ENCODE peak calls at places on chromosome 13, in four cellular contexts. Y is left ventricle myocardium inferior, A is foreskin fibroblast, W is right atrium auricular region. Q is an unnamed sample.

GRCh38 chr13:99257291-99257690 is 888 bp downstream of the GPR18 start:
- DNase-seq in W (no peak), Y (no peak), A (no peak), Q (no peak)

GRCh38 chr13:65892859-65893258 is 1337.3 kb downstream of the PCDH9 start:
- DNase-seq in A (peak; percentile 40), Y (no peak), W (no peak), Q (no peak)

GRCh38 chr13:111216166-111216960 is 101.3 kb downstream of the ARHGEF7 start:
- DNase-seq in A (peak; percentile 62), Y (no peak), W (no peak), Q (no peak)

GRCh38 chr13:21069561-21070004 is 8.2 kb upstream of the LATS2 start:
- DNase-seq in A (peak; percentile 95), W (no peak), Y (peak; percentile 37), Q (no peak)

GRCh38 chr13:18739310-18739709 is 442.3 kb downstream of the TUBA3C start:
- DNase-seq in A (no peak), Y (no peak), W (no peak), Q (no peak)

GRCh38 chr13:92317066-92317465 is 909.5 kb upstream of the GPC6 start:
- DNase-seq in A (no peak), Y (no peak), W (no peak), Q (no peak)

GRCh38 chr13:83940742-83941141 is 58.5 kb upstream of the SLITRK1 start:
- DNase-seq in A (peak; percentile 8), W (no peak), Y (no peak), Q (no peak)

GRCh38 chr13:42981317-42981716 is 10.7 kb downstream of the EPSTI1 start:
- DNase-seq in W (no peak), A (peak; percentile 62), Y (no peak), Q (no peak)

GRCh38 chr13:102693250-102693649 is 1.6 kb downstream of the METTL21C start:
- DNase-seq in W (no peak), Y (no peak), A (no peak), Q (no peak)

GRCh38 chr13:52459668-52460067 is 4.4 kb downstream of the CKAP2 start:
- DNase-seq in A (peak; percentile 81), W (no peak), Y (no peak), Q (no peak)

GRCh38 chr13:35499131-35500051 is 22.9 kb upstream of the MAB21L1 start:
- DNase-seq in W (no peak), A (no peak), Y (no peak), Q (no peak)

GRCh38 chr13:24662195-24663088 is 17.8 kb upstream of the ATP12A start:
- DNase-seq in W (no peak), Y (no peak), A (no peak), Q (no peak)

GRCh38 chr13:32883501-32883900 is 132.7 kb upstream of the KL start:
- DNase-seq in Y (no peak), W (no peak), A (peak; percentile 50), Q (no peak)

GRCh38 chr13:50030315-50030714 is 15.1 kb downstream of the KCNRG start:
- DNase-seq in W (no peak), Y (no peak), A (no peak), Q (no peak)

GRCh38 chr13:102487330-102487729 is 85.5 kb upstream of the FGF14 start:
- DNase-seq in A (no peak), Y (no peak), W (no peak), Q (no peak)

GRCh38 chr13:73440296-73440895 is 381.6 kb downstream of the KLF5 start:
- DNase-seq in Y (no peak), W (no peak), A (peak; percentile 11), Q (no peak)

GRCh38 chr13:26051231-26052135 is at the start of gene SHISA2:
- DNase-seq in W (no peak), A (peak; percentile 50), Y (peak; percentile 27), Q (no peak)

GRCh38 chr13:46593403-46593802 is 40.4 kb downstream of the LRCH1 start:
- DNase-seq in A (no peak), Y (no peak), W (no peak), Q (no peak)

GRCh38 chr13:41465215-41465907 is 8.0 kb downstream of the RGCC start:
- DNase-seq in Y (peak; percentile 50), A (peak; percentile 91), W (no peak), Q (peak; percentile 97)

GRCh38 chr13:34001357-34001756 is 183.4 kb downstream of the RFC3 start:
- DNase-seq in W (no peak), A (no peak), Y (no peak), Q (no peak)

GRCh38 chr13:48318714-48319457 is 15.3 kb downstream of the RB1 start:
- DNase-seq in Y (no peak), W (no peak), A (peak; percentile 14), Q (no peak)

GRCh38 chr13:25170554-25171107 is 1.5 kb downstream of the AMER2 start:
- DNase-seq in A (peak; percentile 17), Y (no peak), W (no peak), Q (no peak)

GRCh38 chr13:33639158-33639557 is 178.8 kb upstream of the RFC3 start:
- DNase-seq in W (peak; percentile 68), Y (no peak), A (peak; percentile 95), Q (no peak)

GRCh38 chr13:20441879-20442278 is 83.8 kb downstream of the CRYL1 start:
- DNase-seq in Y (no peak), W (no peak), A (peak; percentile 59), Q (no peak)

GRCh38 chr13:66826398-66826797 is 403.7 kb downstream of the PCDH9 start:
- DNase-seq in A (peak; percentile 19), Y (no peak), W (no peak), Q (no peak)

GRCh38 chr13:66977156-66977555 is 253.0 kb downstream of the PCDH9 start:
- DNase-seq in A (peak; percentile 82), Y (no peak), W (no peak), Q (no peak)

GRCh38 chr13:30371649-30372265 is 50.5 kb upstream of the UBE2L5 start:
- DNase-seq in A (peak; percentile 53), Y (no peak), W (no peak), Q (peak; percentile 59)

GRCh38 chr13:100547805-100548204 is 40.8 kb downstream of the GGACT start:
- DNase-seq in Y (no peak), W (no peak), A (peak; percentile 59), Q (no peak)

GRCh38 chr13:27319404-27319803 is 48.8 kb downstream of the RASL11A start:
- DNase-seq in Y (no peak), A (no peak), W (no peak), Q (no peak)

GRCh38 chr13:76848596-76848995 is 37.6 kb downstream of the KCTD12 start:
- DNase-seq in A (peak; percentile 86), W (no peak), Y (peak; percentile 34), Q (peak; percentile 54)

GRCh38 chr13:85386424-85386823 is 412.8 kb downstream of the SLITRK6 start:
- DNase-seq in W (no peak), A (no peak), Y (no peak), Q (no peak)

DNA sequence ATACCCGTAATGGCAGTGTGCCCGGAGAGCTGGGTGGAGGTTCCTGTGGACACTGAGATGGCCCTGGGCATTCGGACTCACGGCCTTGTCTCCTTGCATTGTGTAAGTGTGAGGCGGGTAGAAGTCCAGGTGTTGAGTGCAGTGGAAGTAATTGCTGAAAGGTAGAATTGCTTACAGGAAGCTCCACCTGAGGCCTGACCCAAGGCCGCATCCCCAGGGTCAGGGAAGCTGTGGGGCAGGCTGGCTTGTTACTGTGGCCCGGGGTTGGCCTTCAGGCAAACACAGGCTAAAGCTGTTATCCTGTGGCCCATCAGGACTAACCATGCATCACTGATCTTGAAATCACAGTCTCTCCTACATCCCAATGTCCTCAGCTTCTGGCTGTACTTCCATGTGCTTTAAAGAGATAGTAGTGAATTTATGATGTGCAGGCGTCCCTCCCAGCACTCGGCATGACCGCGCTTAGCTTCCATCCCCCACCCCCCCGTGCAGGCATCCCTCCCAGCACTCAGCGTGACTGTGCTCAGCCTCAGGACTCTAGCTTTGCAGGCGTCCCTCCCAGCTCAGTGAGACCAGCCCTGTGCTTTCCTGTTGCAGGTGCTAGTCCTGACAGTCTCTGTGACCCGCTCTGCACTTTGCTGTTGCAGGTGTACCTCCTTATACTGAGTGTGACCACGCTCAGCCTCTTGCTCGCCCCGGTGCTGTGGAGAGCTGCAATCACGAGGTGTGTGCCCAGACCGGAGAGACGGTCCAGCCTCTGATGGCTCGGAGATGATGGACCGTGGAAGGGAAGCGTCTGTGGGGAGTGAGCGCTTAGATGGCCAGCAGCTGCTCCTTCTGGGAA is 35.6 kb upstream of the TFDP1 start:
- DNase-seq in W (no peak), Y (no peak), A (no peak), Q (no peak)
- TF ChIP-seq CTCF in W (no peak), Y (no peak), A (no peak), Q (no peak)

GRCh38 chr13:94549241-94550029 is 46.5 kb downstream of the TGDS start:
- DNase-seq in W (peak; percentile 98), Y (peak; percentile 91), A (peak; percentile 99), Q (peak; percentile 81)
- TF ChIP-seq CTCF in W (no peak), Y (peak; percentile 26), A (no peak), Q (no peak)

DNA sequence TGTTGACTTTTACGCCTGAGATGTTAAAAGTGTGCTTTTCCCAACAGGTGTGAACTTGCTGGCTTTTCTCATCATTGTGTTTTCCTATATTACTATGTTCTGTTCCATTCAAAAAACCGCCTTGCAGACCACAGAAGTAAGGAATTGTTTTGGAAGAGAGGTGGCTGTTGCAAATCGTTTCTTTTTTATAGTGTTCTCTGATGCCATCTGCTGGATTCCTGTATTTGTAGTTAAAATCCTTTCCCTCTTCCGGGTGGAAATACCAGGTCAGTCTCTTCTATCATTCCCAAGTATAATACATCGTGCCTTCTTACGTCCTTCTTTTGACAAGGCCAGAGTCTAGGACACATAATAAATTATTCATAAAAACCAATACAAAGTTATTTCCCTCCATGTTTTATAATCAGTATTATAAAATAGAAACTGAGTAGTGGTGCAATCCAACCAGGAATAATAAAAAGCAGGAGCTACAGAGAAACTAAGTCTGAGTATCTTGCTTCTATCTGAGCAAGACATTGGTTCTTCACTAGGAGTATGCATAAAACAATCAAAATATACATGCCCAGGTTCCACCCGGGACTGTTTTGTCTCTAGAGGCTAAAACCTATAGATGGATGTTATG is 57.9 kb downstream of the RXFP2 start:
- DNase-seq in A (peak; percentile 76), Y (no peak), W (no peak), Q (no peak)
- TF ChIP-seq CTCF in A (peak; percentile 33), Y (peak; percentile 56), W (no peak), Q (peak; percentile 33)

GRCh38 chr13:106535552-106536243 is at the start of gene EFNB2:
- DNase-seq in Y (peak; percentile 88), A (peak; percentile 99), W (peak; percentile 79), Q (peak; percentile 72)
- TF ChIP-seq CTCF in Y (no peak), A (no peak), W (no peak), Q (no peak)

GRCh38 chr13:90420683-90421082 is 926.8 kb upstream of the MIR17HG start:
- DNase-seq in A (peak; percentile 19), W (no peak), Y (no peak), Q (no peak)
- TF ChIP-seq CTCF in A (peak; percentile 7), W (no peak), Y (no peak), Q (no peak)

GRCh38 chr13:51432576-51432975 is 20.3 kb downstream of the INTS6 start:
- DNase-seq in W (no peak), A (no peak), Y (no peak), Q (no peak)
- TF ChIP-seq CTCF in W (no peak), A (no peak), Y (no peak), Q (no peak)

Q was measured in CD14-positive monocyte.